ENCODE peak calls at places on chromosomes 1 and 21, in seven cellular contexts. One of them, this sample, is unnamed.

GRCh38 chr1:92446990-92447681 is 39.6 kb downstream of the GFI1 start:
- DNase-seq in left ventricle myocardium inferior: no peak
- DNase-seq in stimulated activated CD8-positive, alpha-beta memory T cell treated with anti-CD3 and anti-CD28 coated beads, Interleukin-2, amount 100 ng/mL, for 1 hour: no peak
- DNase-seq in GM23248: peak
- DNase-seq in sciatic nerve: no peak
- DNase-seq in RCC 7860: no peak
- DNase-seq in NCI-H1092: no peak
- DNase-seq in this sample: no peak

GRCh38 chr1:78715181-78715661 is 65.6 kb downstream of the IFI44 start:
- DNase-seq in left ventricle myocardium inferior: no peak
- DNase-seq in stimulated activated CD8-positive, alpha-beta memory T cell treated with anti-CD3 and anti-CD28 coated beads, Interleukin-2, amount 100 ng/mL, for 1 hour: no peak
- DNase-seq in GM23248: peak
- DNase-seq in sciatic nerve: no peak
- DNase-seq in RCC 7860: no peak
- DNase-seq in NCI-H1092: no peak
- DNase-seq in this sample: no peak

GRCh38 chr21:38887062-38887686 is 81.4 kb downstream of the ETS2 start:
- DNase-seq in left ventricle myocardium inferior: no peak
- DNase-seq in stimulated activated CD8-positive, alpha-beta memory T cell treated with anti-CD3 and anti-CD28 coated beads, Interleukin-2, amount 100 ng/mL, for 1 hour: no peak
- DNase-seq in GM23248: no peak
- DNase-seq in sciatic nerve: no peak
- DNase-seq in RCC 7860: no peak
- DNase-seq in NCI-H1092: no peak
- DNase-seq in this sample: no peak

GRCh38 chr1:1858382-1859086 is 32.4 kb downstream of the GNB1 start:
- DNase-seq in left ventricle myocardium inferior: peak
- DNase-seq in stimulated activated CD8-positive, alpha-beta memory T cell treated with anti-CD3 and anti-CD28 coated beads, Interleukin-2, amount 100 ng/mL, for 1 hour: no peak
- DNase-seq in GM23248: peak
- DNase-seq in sciatic nerve: peak
- DNase-seq in RCC 7860: no peak
- DNase-seq in NCI-H1092: no peak
- DNase-seq in this sample: peak

GRCh38 chr1:36179220-36179600 is 23.2 kb downstream of the MAP7D1 start:
- DNase-seq in left ventricle myocardium inferior: no peak
- DNase-seq in stimulated activated CD8-positive, alpha-beta memory T cell treated with anti-CD3 and anti-CD28 coated beads, Interleukin-2, amount 100 ng/mL, for 1 hour: no peak
- DNase-seq in GM23248: no peak
- DNase-seq in sciatic nerve: no peak
- DNase-seq in RCC 7860: no peak
- DNase-seq in NCI-H1092: no peak
- DNase-seq in this sample: no peak

GRCh38 chr1:3283849-3284248 is 170.6 kb upstream of the ARHGEF16 start:
- DNase-seq in left ventricle myocardium inferior: peak
- DNase-seq in stimulated activated CD8-positive, alpha-beta memory T cell treated with anti-CD3 and anti-CD28 coated beads, Interleukin-2, amount 100 ng/mL, for 1 hour: no peak
- DNase-seq in GM23248: peak
- DNase-seq in sciatic nerve: peak
- DNase-seq in RCC 7860: no peak
- DNase-seq in NCI-H1092: no peak
- DNase-seq in this sample: no peak

GRCh38 chr1:5312870-5313269 is 658.5 kb downstream of the AJAP1 start:
- DNase-seq in left ventricle myocardium inferior: no peak
- DNase-seq in stimulated activated CD8-positive, alpha-beta memory T cell treated with anti-CD3 and anti-CD28 coated beads, Interleukin-2, amount 100 ng/mL, for 1 hour: no peak
- DNase-seq in GM23248: no peak
- DNase-seq in sciatic nerve: no peak
- DNase-seq in RCC 7860: no peak
- DNase-seq in NCI-H1092: no peak
- DNase-seq in this sample: no peak

GRCh38 chr1:81803423-81804103 is 2.8 kb downstream of the ADGRL2 start:
- DNase-seq in left ventricle myocardium inferior: no peak
- DNase-seq in stimulated activated CD8-positive, alpha-beta memory T cell treated with anti-CD3 and anti-CD28 coated beads, Interleukin-2, amount 100 ng/mL, for 1 hour: no peak
- DNase-seq in GM23248: peak
- DNase-seq in sciatic nerve: no peak
- DNase-seq in RCC 7860: peak
- DNase-seq in NCI-H1092: no peak
- DNase-seq in this sample: peak

GRCh38 chr21:15718709-15719108 is 11.1 kb upstream of the USP25 start:
- DNase-seq in left ventricle myocardium inferior: no peak
- DNase-seq in stimulated activated CD8-positive, alpha-beta memory T cell treated with anti-CD3 and anti-CD28 coated beads, Interleukin-2, amount 100 ng/mL, for 1 hour: no peak
- DNase-seq in GM23248: no peak
- DNase-seq in sciatic nerve: no peak
- DNase-seq in RCC 7860: no peak
- DNase-seq in NCI-H1092: no peak
- DNase-seq in this sample: no peak

GRCh38 chr1:176604461-176604860 is 141.5 kb downstream of the PAPPA2 start:
- DNase-seq in left ventricle myocardium inferior: no peak
- DNase-seq in stimulated activated CD8-positive, alpha-beta memory T cell treated with anti-CD3 and anti-CD28 coated beads, Interleukin-2, amount 100 ng/mL, for 1 hour: no peak
- DNase-seq in GM23248: no peak
- DNase-seq in sciatic nerve: no peak
- DNase-seq in RCC 7860: no peak
- DNase-seq in NCI-H1092: no peak
- DNase-seq in this sample: no peak

GRCh38 chr1:21212126-21212525 is 35.4 kb upstream of the EIF4G3 start:
- DNase-seq in left ventricle myocardium inferior: no peak
- DNase-seq in stimulated activated CD8-positive, alpha-beta memory T cell treated with anti-CD3 and anti-CD28 coated beads, Interleukin-2, amount 100 ng/mL, for 1 hour: no peak
- DNase-seq in GM23248: peak
- DNase-seq in sciatic nerve: no peak
- DNase-seq in RCC 7860: peak
- DNase-seq in NCI-H1092: no peak
- DNase-seq in this sample: no peak

GRCh38 chr1:233959971-233960710 is 55.7 kb downstream of the SLC35F3 start:
- DNase-seq in left ventricle myocardium inferior: no peak
- DNase-seq in stimulated activated CD8-positive, alpha-beta memory T cell treated with anti-CD3 and anti-CD28 coated beads, Interleukin-2, amount 100 ng/mL, for 1 hour: no peak
- DNase-seq in GM23248: no peak
- DNase-seq in sciatic nerve: no peak
- DNase-seq in RCC 7860: no peak
- DNase-seq in NCI-H1092: no peak
- DNase-seq in this sample: no peak

GRCh38 chr1:115469703-115470476 is 131.8 kb upstream of the NGF start:
- DNase-seq in left ventricle myocardium inferior: peak
- DNase-seq in stimulated activated CD8-positive, alpha-beta memory T cell treated with anti-CD3 and anti-CD28 coated beads, Interleukin-2, amount 100 ng/mL, for 1 hour: no peak
- DNase-seq in GM23248: peak
- DNase-seq in sciatic nerve: no peak
- DNase-seq in RCC 7860: peak
- DNase-seq in NCI-H1092: no peak
- DNase-seq in this sample: no peak

GRCh38 chr1:182249201-182249676 is 142.4 kb downstream of the GLUL start:
- DNase-seq in left ventricle myocardium inferior: no peak
- DNase-seq in stimulated activated CD8-positive, alpha-beta memory T cell treated with anti-CD3 and anti-CD28 coated beads, Interleukin-2, amount 100 ng/mL, for 1 hour: no peak
- DNase-seq in GM23248: no peak
- DNase-seq in sciatic nerve: no peak
- DNase-seq in RCC 7860: no peak
- DNase-seq in NCI-H1092: no peak
- DNase-seq in this sample: peak

GRCh38 chr21:29506947-29507346 is 208.2 kb downstream of the BACH1 start:
- DNase-seq in left ventricle myocardium inferior: no peak
- DNase-seq in stimulated activated CD8-positive, alpha-beta memory T cell treated with anti-CD3 and anti-CD28 coated beads, Interleukin-2, amount 100 ng/mL, for 1 hour: no peak
- DNase-seq in GM23248: no peak
- DNase-seq in sciatic nerve: no peak
- DNase-seq in RCC 7860: no peak
- DNase-seq in NCI-H1092: no peak
- DNase-seq in this sample: no peak

GRCh38 chr1:1348420-1349255 is 580 bp downstream of the DVL1 start:
- DNase-seq in left ventricle myocardium inferior: no peak
- DNase-seq in stimulated activated CD8-positive, alpha-beta memory T cell treated with anti-CD3 and anti-CD28 coated beads, Interleukin-2, amount 100 ng/mL, for 1 hour: no peak
- DNase-seq in GM23248: peak
- DNase-seq in sciatic nerve: no peak
- DNase-seq in RCC 7860: peak
- DNase-seq in NCI-H1092: no peak
- DNase-seq in this sample: no peak

This sample was measured in NCI-H2171.